ENCODE peak calls at places on chromosomes 16 and 17, in seven cellular contexts. One of them, this sample, is unnamed.

GRCh38 chr17:16417896-16418683 is 2.7 kb downstream of the TRPV2 start:
- DNase-seq in breast epithelium: no peak
- DNase-seq in AG04450: no peak
- DNase-seq in fibroblast of lung: peak; percentile 64
- DNase-seq in left ventricle myocardium inferior: no peak
- DNase-seq in ovary: no peak
- DNase-seq in body of pancreas: no peak
- DNase-seq in this sample: no peak

GRCh38 chr17:50731575-50732460 is 12.4 kb downstream of the LUC7L3 start:
- DNase-seq in breast epithelium: no peak
- DNase-seq in AG04450: no peak
- DNase-seq in fibroblast of lung: no peak
- DNase-seq in left ventricle myocardium inferior: no peak
- DNase-seq in ovary: no peak
- DNase-seq in body of pancreas: no peak
- DNase-seq in this sample: no peak

GRCh38 chr17:20077978-20078674 is 69.0 kb downstream of the SPECC1 start:
- DNase-seq in breast epithelium: no peak
- DNase-seq in AG04450: no peak
- DNase-seq in fibroblast of lung: no peak
- DNase-seq in left ventricle myocardium inferior: no peak
- DNase-seq in ovary: no peak
- DNase-seq in body of pancreas: no peak
- DNase-seq in this sample: no peak

GRCh38 chr17:81043319-81043724 is 8.4 kb downstream of the BAIAP2 start:
- DNase-seq in breast epithelium: no peak
- DNase-seq in AG04450: no peak
- DNase-seq in fibroblast of lung: no peak
- DNase-seq in left ventricle myocardium inferior: no peak
- DNase-seq in ovary: no peak
- DNase-seq in body of pancreas: no peak
- DNase-seq in this sample: no peak

GRCh38 chr16:56102159-56102798 is 89.0 kb upstream of the GNAO1 start:
- DNase-seq in breast epithelium: no peak
- DNase-seq in AG04450: no peak
- DNase-seq in fibroblast of lung: no peak
- DNase-seq in left ventricle myocardium inferior: peak; percentile 61
- DNase-seq in ovary: peak; percentile 50
- DNase-seq in body of pancreas: peak; percentile 38
- DNase-seq in this sample: peak; percentile 84

GRCh38 chr16:78669994-78670393 is 570.5 kb downstream of the WWOX start:
- DNase-seq in breast epithelium: peak; percentile 28
- DNase-seq in AG04450: no peak
- DNase-seq in fibroblast of lung: peak; percentile 79
- DNase-seq in left ventricle myocardium inferior: peak; percentile 40
- DNase-seq in ovary: peak; percentile 76
- DNase-seq in body of pancreas: peak; percentile 16
- DNase-seq in this sample: peak; percentile 60

GRCh38 chr16:22785552-22785951 is 28.4 kb upstream of the HS3ST2 start:
- DNase-seq in breast epithelium: no peak
- DNase-seq in AG04450: no peak
- DNase-seq in fibroblast of lung: no peak
- DNase-seq in left ventricle myocardium inferior: no peak
- DNase-seq in ovary: no peak
- DNase-seq in body of pancreas: no peak
- DNase-seq in this sample: no peak

GRCh38 chr16:14003119-14003570 is 68.0 kb upstream of the MRTFB start:
- DNase-seq in breast epithelium: peak; percentile 87
- DNase-seq in AG04450: no peak
- DNase-seq in fibroblast of lung: peak; percentile 77
- DNase-seq in left ventricle myocardium inferior: peak; percentile 61
- DNase-seq in ovary: peak; percentile 63
- DNase-seq in body of pancreas: peak; percentile 69
- DNase-seq in this sample: peak; percentile 80

GRCh38 chr16:2296662-2297505 is 29.0 kb upstream of the RNPS1 start:
- DNase-seq in breast epithelium: no peak
- DNase-seq in AG04450: no peak
- DNase-seq in fibroblast of lung: peak; percentile 9
- DNase-seq in left ventricle myocardium inferior: no peak
- DNase-seq in ovary: peak; percentile 72
- DNase-seq in body of pancreas: peak; percentile 49
- DNase-seq in this sample: no peak

GRCh38 chr17:64377769-64378282 is 12.8 kb downstream of the PECAM1 start:
- DNase-seq in breast epithelium: no peak
- DNase-seq in AG04450: no peak
- DNase-seq in fibroblast of lung: peak; percentile 76
- DNase-seq in left ventricle myocardium inferior: no peak
- DNase-seq in ovary: no peak
- DNase-seq in body of pancreas: no peak
- DNase-seq in this sample: no peak

GRCh38 chr16:53950677-53951076 is 246.7 kb downstream of the FTO start:
- DNase-seq in breast epithelium: no peak
- DNase-seq in AG04450: no peak
- DNase-seq in fibroblast of lung: no peak
- DNase-seq in left ventricle myocardium inferior: no peak
- DNase-seq in ovary: no peak
- DNase-seq in body of pancreas: peak; percentile 2
- DNase-seq in this sample: no peak

GRCh38 chr16:78235168-78235800 is 135.8 kb downstream of the WWOX start:
- DNase-seq in breast epithelium: peak; percentile 55
- DNase-seq in AG04450: peak; percentile 27
- DNase-seq in fibroblast of lung: peak; percentile 47
- DNase-seq in left ventricle myocardium inferior: peak; percentile 63
- DNase-seq in ovary: peak; percentile 63
- DNase-seq in body of pancreas: peak; percentile 66
- DNase-seq in this sample: peak; percentile 79

GRCh38 chr16:85170066-85171003 is 58.1 kb upstream of the CIBAR2 start:
- DNase-seq in breast epithelium: no peak
- DNase-seq in AG04450: no peak
- DNase-seq in fibroblast of lung: no peak
- DNase-seq in left ventricle myocardium inferior: no peak
- DNase-seq in ovary: no peak
- DNase-seq in body of pancreas: no peak
- DNase-seq in this sample: peak; percentile 66

GRCh38 chr16:30184430-30185140 is 1.2 kb downstream of the CORO1A start:
- DNase-seq in breast epithelium: no peak
- DNase-seq in AG04450: no peak
- DNase-seq in fibroblast of lung: no peak
- DNase-seq in left ventricle myocardium inferior: peak; percentile 28
- DNase-seq in ovary: peak; percentile 47
- DNase-seq in body of pancreas: peak; percentile 31
- DNase-seq in this sample: peak; percentile 21

GRCh38 chr17:80835816-80836657 is 155.6 kb upstream of the CHMP6 start:
- DNase-seq in breast epithelium: no peak
- DNase-seq in AG04450: no peak
- DNase-seq in fibroblast of lung: no peak
- DNase-seq in left ventricle myocardium inferior: no peak
- DNase-seq in ovary: no peak
- DNase-seq in body of pancreas: no peak
- DNase-seq in this sample: peak; percentile 46

DNA sequence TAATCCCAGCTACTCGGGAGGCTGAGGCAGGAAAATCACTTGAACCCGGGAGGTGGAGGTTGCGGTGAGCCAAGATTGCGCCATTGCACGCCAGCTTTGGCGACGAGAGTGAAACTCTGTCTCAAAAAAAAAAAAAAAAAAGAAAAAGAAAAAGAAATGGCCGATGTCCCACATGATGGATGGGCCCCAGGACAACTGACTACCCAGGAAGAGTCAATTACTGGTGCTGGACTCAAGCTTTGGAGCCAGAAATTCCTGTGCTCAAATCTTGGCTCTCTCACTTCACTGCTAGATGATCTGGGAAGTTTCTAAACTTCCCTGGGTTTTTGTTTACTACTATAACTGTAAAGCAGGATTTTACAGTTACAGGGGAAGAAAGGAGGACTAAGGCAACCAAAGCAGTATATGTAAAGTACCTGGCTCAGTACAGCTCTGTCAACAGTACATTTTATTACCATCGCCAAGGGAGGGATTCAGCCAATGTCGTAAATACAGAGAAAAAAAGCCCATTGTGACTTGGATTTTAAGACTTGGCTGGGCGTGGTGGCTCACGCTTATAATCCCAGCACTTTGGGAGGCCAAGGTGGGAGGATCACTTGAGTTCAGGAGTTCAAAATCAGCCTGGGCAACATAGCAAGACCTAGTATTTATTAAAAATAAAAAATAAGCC is 11.9 kb downstream of the C16orf86 start:
- DNase-seq in breast epithelium: no peak
- DNase-seq in AG04450: no peak
- DNase-seq in fibroblast of lung: no peak
- DNase-seq in left ventricle myocardium inferior: no peak
- DNase-seq in ovary: no peak
- DNase-seq in body of pancreas: no peak
- DNase-seq in this sample: no peak
- H3K27ac ChIP-seq in breast epithelium: no peak overlapping the region
- H3K27ac ChIP-seq in AG04450: no peak overlapping the region
- H3K27ac ChIP-seq in fibroblast of lung: no peak overlapping the region
- H3K27ac ChIP-seq in left ventricle myocardium inferior: no peak overlapping the region
- H3K27ac ChIP-seq in ovary: no peak overlapping the region
- H3K27ac ChIP-seq in body of pancreas: no peak overlapping the region
- H3K27ac ChIP-seq in this sample: no peak overlapping the region

DNA sequence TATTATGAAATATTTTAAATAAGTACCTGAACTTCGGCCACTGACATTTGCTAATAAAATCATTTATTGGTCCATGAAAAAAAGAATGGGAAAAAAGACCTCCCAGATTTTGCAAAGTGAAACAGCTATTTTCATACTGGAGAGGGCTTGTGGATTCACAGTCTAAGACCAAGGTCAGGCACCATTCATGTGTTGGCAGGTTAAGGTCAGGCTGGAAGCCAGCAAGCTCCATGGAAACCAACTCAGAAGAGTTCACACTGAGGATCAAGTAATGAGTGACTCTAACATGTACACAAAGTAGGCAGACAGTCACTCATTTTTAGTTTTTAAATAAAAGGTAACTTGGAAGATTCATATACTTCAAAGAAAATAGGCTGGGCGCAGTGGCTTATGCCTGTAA is 3.4 kb downstream of the DNAJA2 start:
- DNase-seq in breast epithelium: no peak
- DNase-seq in AG04450: no peak
- DNase-seq in fibroblast of lung: no peak
- DNase-seq in left ventricle myocardium inferior: peak; percentile 58
- DNase-seq in ovary: peak; percentile 41
- DNase-seq in body of pancreas: peak; percentile 63
- DNase-seq in this sample: peak; percentile 70
- H3K4me3 ChIP-seq in breast epithelium: no peak overlapping the region
- H3K4me3 ChIP-seq in AG04450: no peak overlapping the region
- H3K4me3 ChIP-seq in fibroblast of lung: no peak overlapping the region
- H3K4me3 ChIP-seq in left ventricle myocardium inferior: no peak overlapping the region
- H3K4me3 ChIP-seq in ovary: no peak overlapping the region
- H3K4me3 ChIP-seq in body of pancreas: no peak overlapping the region
- H3K4me3 ChIP-seq in this sample: no peak overlapping the region

DNA sequence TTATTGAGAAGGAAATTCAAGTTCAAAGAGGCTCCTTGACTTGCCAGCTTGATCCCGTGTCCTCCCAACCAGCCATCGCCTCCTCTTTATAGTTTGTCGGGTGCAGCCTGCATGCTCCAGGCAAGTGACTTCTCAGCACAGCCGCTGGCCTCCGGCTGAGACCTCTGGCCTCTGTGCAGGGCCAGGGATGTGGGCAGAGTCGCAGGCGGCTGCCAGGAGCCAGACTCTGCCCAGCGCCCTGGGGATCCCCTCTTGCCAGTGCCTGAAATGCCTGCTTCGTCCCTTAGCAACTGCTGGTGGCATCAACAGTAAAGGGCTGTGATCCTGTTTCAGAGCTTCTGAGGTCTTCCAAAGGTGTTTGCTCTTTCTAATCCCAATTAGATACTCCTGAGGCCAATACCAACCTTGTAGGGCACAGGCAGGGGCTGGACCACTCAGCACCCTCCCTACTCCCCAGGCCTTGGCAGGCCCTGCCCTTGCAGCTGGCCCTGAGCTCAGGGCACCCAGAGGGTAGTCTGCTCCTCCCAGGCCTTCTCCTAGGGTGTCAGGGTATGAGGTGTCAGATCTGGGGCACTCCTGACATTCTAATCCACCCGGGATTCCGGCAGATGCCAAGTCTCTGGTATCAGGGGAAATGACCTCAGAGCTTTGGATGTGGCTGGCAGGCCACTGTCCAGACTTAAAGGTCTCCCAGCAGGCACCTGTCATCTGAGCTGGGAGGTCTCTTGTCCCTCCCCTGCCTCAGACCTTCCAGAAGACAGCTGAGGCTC is 68.0 kb upstream of the SIAH1 start:
- DNase-seq in breast epithelium: no peak
- DNase-seq in AG04450: no peak
- DNase-seq in fibroblast of lung: no peak
- DNase-seq in left ventricle myocardium inferior: peak; percentile 33
- DNase-seq in ovary: no peak
- DNase-seq in body of pancreas: no peak
- DNase-seq in this sample: peak; percentile 18
- H3K27ac ChIP-seq in breast epithelium: no peak overlapping the region
- H3K27ac ChIP-seq in AG04450: no peak overlapping the region
- H3K27ac ChIP-seq in fibroblast of lung: no peak overlapping the region
- H3K27ac ChIP-seq in left ventricle myocardium inferior: peak overlapping the region; percentile 59
- H3K27ac ChIP-seq in ovary: no peak overlapping the region
- H3K27ac ChIP-seq in body of pancreas: no peak overlapping the region
- H3K27ac ChIP-seq in this sample: no peak overlapping the region

GRCh38 chr17:1109606-1110523 is 69.9 kb downstream of the ABR start:
- DNase-seq in breast epithelium: no peak
- DNase-seq in AG04450: no peak
- DNase-seq in fibroblast of lung: no peak
- DNase-seq in left ventricle myocardium inferior: no peak
- DNase-seq in ovary: no peak
- DNase-seq in body of pancreas: no peak
- DNase-seq in this sample: peak; percentile 52

GRCh38 chr17:1111599-1112443 is 68.0 kb downstream of the ABR start:
- DNase-seq in breast epithelium: no peak
- DNase-seq in AG04450: peak; percentile 21
- DNase-seq in fibroblast of lung: no peak
- DNase-seq in left ventricle myocardium inferior: peak; percentile 58
- DNase-seq in ovary: peak; percentile 59
- DNase-seq in body of pancreas: no peak
- DNase-seq in this sample: peak; percentile 84

GRCh38 chr17:1108810-1109605 is 70.8 kb downstream of the ABR start:
- DNase-seq in breast epithelium: no peak
- DNase-seq in AG04450: no peak
- DNase-seq in fibroblast of lung: peak; percentile 59
- DNase-seq in left ventricle myocardium inferior: peak; percentile 78
- DNase-seq in ovary: peak; percentile 76
- DNase-seq in body of pancreas: peak; percentile 45
- DNase-seq in this sample: peak; percentile 73

GRCh38 chr17:1110844-1111598 is 68.8 kb downstream of the ABR start:
- DNase-seq in breast epithelium: peak; percentile 40
- DNase-seq in AG04450: peak; percentile 38
- DNase-seq in fibroblast of lung: peak; percentile 89
- DNase-seq in left ventricle myocardium inferior: peak; percentile 68
- DNase-seq in ovary: no peak
- DNase-seq in body of pancreas: peak; percentile 70
- DNase-seq in this sample: peak; percentile 78

GRCh38 chr17:1110524-1110843 is 69.3 kb downstream of the ABR start:
- DNase-seq in breast epithelium: no peak
- DNase-seq in AG04450: no peak
- DNase-seq in fibroblast of lung: no peak
- DNase-seq in left ventricle myocardium inferior: no peak
- DNase-seq in ovary: no peak
- DNase-seq in body of pancreas: no peak
- DNase-seq in this sample: peak; percentile 59
- H3K4me3 ChIP-seq in breast epithelium: no peak overlapping the region
- H3K4me3 ChIP-seq in AG04450: no peak overlapping the region
- H3K4me3 ChIP-seq in fibroblast of lung: no peak overlapping the region
- H3K4me3 ChIP-seq in left ventricle myocardium inferior: peak overlapping the region; percentile 70
- H3K4me3 ChIP-seq in ovary: no peak overlapping the region
- H3K4me3 ChIP-seq in body of pancreas: no peak overlapping the region
- H3K4me3 ChIP-seq in this sample: no peak overlapping the region

This sample was measured in right cardiac atrium.